ENCODE peak calls at places on chromosomes 2 and 18, in ten cellular contexts. E, J, A, R, O, U, K, M, F and C are unnamed samples.

GRCh38 chr2:71347517-71347916 is 15.9 kb downstream of the ZNF638 start:
- DNase-seq in E (no peak), J (peak; percentile 24), A (no peak), R (no peak), O (peak; percentile 31), U (no peak), K (no peak), M (no peak), F (no peak), C (peak; percentile 20)

GRCh38 chr18:8801263-8801901 is 96.0 kb downstream of the MTCL1 start:
- DNase-seq in E (peak; percentile 86), J (no peak), A (no peak), R (no peak), O (peak; percentile 94), U (no peak), K (peak; percentile 77), M (no peak), F (peak; percentile 93), C (peak; percentile 94)

GRCh38 chr2:119387381-119388129 is 20.8 kb downstream of the DBI start:
- DNase-seq in E (no peak), J (peak; percentile 64), A (peak; percentile 6), R (peak; percentile 35), O (peak; percentile 72), U (no peak), K (peak; percentile 59), M (no peak), F (peak; percentile 34), C (peak; percentile 73)

GRCh38 chr2:45871025-45871424 is 219.6 kb downstream of the PRKCE start:
- DNase-seq in E (no peak), J (no peak), A (no peak), R (no peak), O (no peak), U (no peak), K (no peak), M (no peak), F (no peak), C (no peak)

GRCh38 chr2:161414385-161415040 is 1.6 kb upstream of the TBR1 start:
- DNase-seq in E (no peak), J (peak; percentile 25), A (peak; percentile 90), R (peak; percentile 10), O (peak; percentile 42), U (no peak), K (no peak), M (no peak), F (peak; percentile 66), C (peak; percentile 26)

GRCh38 chr18:35526476-35527120 is 28.8 kb upstream of the INO80C start:
- DNase-seq in E (no peak), J (no peak), A (no peak), R (peak; percentile 66), O (peak; percentile 20), U (no peak), K (no peak), M (no peak), F (no peak), C (peak; percentile 28)

GRCh38 chr2:86033751-86034680 is 71.7 kb downstream of the POLR1A start:
- DNase-seq in E (no peak), J (no peak), A (no peak), R (no peak), O (no peak), U (no peak), K (no peak), M (no peak), F (no peak), C (no peak)

GRCh38 chr2:100903534-100904258 is 83.8 kb downstream of the NPAS2 start:
- DNase-seq in E (peak; percentile 37), J (no peak), A (no peak), R (no peak), O (peak; percentile 31), U (no peak), K (no peak), M (no peak), F (peak; percentile 62), C (peak; percentile 61)